ENCODE peak calls at places on chromosomes 2 and 18, in ten cellular contexts. K is activated CD4-positive, alpha-beta T cell treated with anti-CD3 and anti-CD28 coated beads for 4 hours; I is mucosa of gallbladder; R is stimulated activated naive CD8-positive, alpha-beta T cell treated with anti-CD3 and anti-CD28 coated beads, Interleukin-15, Interleukin-2, amounts not matched to agents 100 U/mL and 50 U/mL, for 24 hours; Y is foreskin keratinocyte; S is GM23338; J is GM04504; H is SHP77; Q is neuronal stem cell; P is posterior cingulate gyrus. D is an unnamed sample.

GRCh38 chr2:215888680-215889079 is 124.7 kb downstream of the MREG start:
- DNase-seq in P (no peak), H (no peak), R (no peak), I (no peak), Q (no peak), K (no peak), S (no peak), J (no peak), Y (no peak), D (no peak)

GRCh38 chr2:36403675-36404230 is 48.2 kb downstream of the CRIM1 start:
- DNase-seq in H (no peak), J (peak; percentile 61), I (no peak), R (no peak), P (no peak), Y (peak; percentile 96), K (no peak), S (no peak), Q (no peak), D (peak; percentile 89)

GRCh38 chr2:197909377-197909776 is 105.0 kb downstream of the PLCL1 start:
- DNase-seq in K (no peak), J (peak; percentile 81), Q (no peak), I (no peak), S (no peak), P (no peak), R (no peak), Y (peak; percentile 17), H (no peak), D (peak; percentile 44)

GRCh38 chr2:71069376-71069775 is 928 bp downstream of the NAGK start:
- DNase-seq in H (no peak), I (no peak), Q (no peak), Y (peak; percentile 60), S (no peak), R (no peak), J (no peak), P (no peak), K (no peak), D (no peak)

GRCh38 chr2:239822146-239822945 is 202.8 kb downstream of the NDUFA10 start:
- DNase-seq in S (no peak), I (peak; percentile 2), R (peak; percentile 5), J (no peak), P (no peak), H (no peak), Y (no peak), K (no peak), Q (no peak), D (no peak)

GRCh38 chr2:233414777-233415570 is 60.7 kb downstream of the DGKD start:
- DNase-seq in P (no peak), Y (peak; percentile 49), K (peak; percentile 68), S (no peak), J (no peak), I (peak; percentile 46), H (no peak), Q (no peak), R (peak; percentile 68), D (peak; percentile 66)

GRCh38 chr2:26299488-26300092 is 46.4 kb upstream of the SELENOI start:
- DNase-seq in I (no peak), Q (peak; percentile 20), K (peak; percentile 7), P (no peak), J (peak; percentile 35), Y (peak; percentile 69), H (no peak), R (peak; percentile 30), S (peak; percentile 96), D (no peak)

GRCh38 chr2:72007402-72007801 is 140.3 kb downstream of the CYP26B1 start:
- DNase-seq in P (no peak), H (no peak), S (no peak), Q (no peak), R (no peak), Y (no peak), I (no peak), K (no peak), J (no peak), D (no peak)

GRCh38 chr2:102114290-102114721 is 28.2 kb upstream of the IL1R1 start:
- DNase-seq in P (no peak), K (no peak), Q (no peak), R (no peak), J (no peak), S (no peak), Y (peak; percentile 91), I (no peak), H (no peak), D (peak; percentile 96)

GRCh38 chr2:124267821-124268220 is 242.7 kb downstream of the CNTNAP5 start:
- DNase-seq in Q (no peak), R (no peak), H (no peak), I (no peak), P (no peak), S (no peak), J (peak; percentile 47), Y (no peak), K (no peak), D (no peak)

GRCh38 chr2:181924336-181924735 is 32.8 kb downstream of the ITPRID2 start:
- DNase-seq in P (no peak), H (no peak), Q (peak; percentile 29), K (no peak), S (no peak), I (no peak), Y (no peak), J (no peak), R (no peak), D (no peak)

GRCh38 chr2:74648009-74648443 is at the start of gene M1AP:
- DNase-seq in K (no peak), S (peak; percentile 82), I (no peak), R (peak; percentile 31), H (no peak), P (no peak), J (no peak), Y (peak; percentile 48), Q (no peak), D (no peak)

GRCh38 chr18:25074925-25075693 is 276.9 kb downstream of the ZNF521 start:
- DNase-seq in Y (no peak), P (no peak), J (no peak), R (no peak), K (no peak), H (no peak), I (no peak), Q (no peak), S (peak; percentile 33), D (no peak)

GRCh38 chr2:173590278-173590811 is 235.7 kb downstream of the CDCA7 start:
- DNase-seq in S (no peak), P (no peak), R (no peak), K (no peak), I (no peak), Y (peak; percentile 97), H (peak; percentile 85), J (peak; percentile 87), Q (no peak), D (peak; percentile 75)

GRCh38 chr2:120438301-120439066 is 92.5 kb downstream of the INHBB start:
- DNase-seq in H (no peak), K (no peak), S (no peak), Y (no peak), J (no peak), I (no peak), R (no peak), P (no peak), Q (no peak), D (no peak)

GRCh38 chr2:200703132-200703925 is 108.4 kb upstream of the BZW1 start:
- DNase-seq in H (peak; percentile 47), I (peak; percentile 54), R (no peak), S (peak; percentile 76), Q (peak; percentile 42), K (peak; percentile 17), Y (peak; percentile 46), J (peak; percentile 35), P (no peak), D (peak; percentile 6)

GRCh38 chr2:239331560-239331959 is 69.3 kb downstream of the HDAC4 start:
- DNase-seq in R (no peak), I (no peak), J (no peak), H (no peak), P (no peak), Q (no peak), K (no peak), Y (no peak), S (no peak), D (no peak)

GRCh38 chr2:15735738-15736326 is 144.2 kb downstream of the DDX1 start:
- DNase-seq in R (no peak), K (no peak), Q (no peak), H (no peak), P (no peak), I (no peak), J (no peak), S (no peak), Y (no peak), D (no peak)

GRCh38 chr18:48833701-48834394 is 116.9 kb downstream of the SMAD7 start:
- DNase-seq in I (no peak), K (peak; percentile 45), S (no peak), R (peak; percentile 76), Q (no peak), J (peak; percentile 8), Y (no peak), H (no peak), P (no peak), D (no peak)

GRCh38 chr2:37084797-37085196 is 479 bp downstream of the GPATCH11 start:
- DNase-seq in P (no peak), K (no peak), H (no peak), J (no peak), Q (no peak), S (no peak), R (no peak), Y (no peak), I (no peak), D (no peak)

GRCh38 chr2:46050489-46050888 is 246.7 kb upstream of the EPAS1 start:
- DNase-seq in K (no peak), I (no peak), H (no peak), J (no peak), R (no peak), Y (no peak), P (no peak), S (peak; percentile 45), Q (no peak), D (no peak)

D was measured in NCI-H226.